ENCODE peak calls at places on chromosome 18, in six cellular contexts. S is T-helper 1 cell, Q is amniotic stem cell, Z is H54, L is OCI-LY7, G is upper lobe of right lung. M is an unnamed sample.

GRCh38 chr18:13616041-13616440 is 110.3 kb downstream of the FAM210A start:
- DNase-seq in S (no peak), Q (no peak), Z (no peak), L (no peak), G (no peak), M (no peak)

GRCh38 chr18:48609114-48609513 is 70.3 kb downstream of the CTIF start:
- DNase-seq in S (no peak), Q (no peak), Z (no peak), L (no peak), G (no peak), M (no peak)

GRCh38 chr18:37537868-37538525 is 27.6 kb downstream of the CELF4 start:
- DNase-seq in S (no peak), Q (peak), Z (peak), L (peak), G (peak), M (no peak)

GRCh38 chr18:11994708-11995444 is 13.6 kb downstream of the IMPA2 start:
- DNase-seq in S (no peak), Q (no peak), Z (no peak), L (no peak), G (no peak), M (no peak)

GRCh38 chr18:2425426-2426317 is 145.6 kb downstream of the METTL4 start:
- DNase-seq in S (no peak), Q (no peak), Z (no peak), L (no peak), G (no peak), M (no peak)

GRCh38 chr18:8151176-8151575 is 458.1 kb upstream of the RAB12 start:
- DNase-seq in S (no peak), Q (no peak), Z (no peak), L (no peak), G (no peak), M (no peak)

GRCh38 chr18:5970032-5970431 is 74.7 kb upstream of the TMEM200C start:
- DNase-seq in S (no peak), Q (no peak), Z (no peak), L (no peak), G (no peak), M (no peak)

GRCh38 chr18:49476664-49477411 is 10.2 kb downstream of the C18orf32 start:
- DNase-seq in S (no peak), Q (peak), Z (no peak), L (no peak), G (peak), M (no peak)

GRCh38 chr18:60327880-60328589 is 44.5 kb downstream of the MC4R start:
- DNase-seq in S (no peak), Q (no peak), Z (no peak), L (no peak), G (no peak), M (no peak)

GRCh38 chr18:28541941-28542340 is 365.0 kb upstream of the CDH2 start:
- DNase-seq in S (no peak), Q (no peak), Z (no peak), L (no peak), G (no peak), M (no peak)

GRCh38 chr18:11849845-11850747 is 1.1 kb upstream of the CHMP1B start:
- DNase-seq in S (peak), Q (peak), Z (peak), L (peak), G (peak), M (no peak)

GRCh38 chr18:10312316-10313015 is 142.0 kb upstream of the APCDD1 start:
- DNase-seq in S (no peak), Q (no peak), Z (no peak), L (no peak), G (no peak), M (no peak)

GRCh38 chr18:55634545-55634944 is 46.6 kb upstream of the TCF4 start:
- DNase-seq in S (no peak), Q (no peak), Z (no peak), L (no peak), G (no peak), M (no peak)

GRCh38 chr18:41459657-41460056 is 495.4 kb upstream of the PIK3C3 start:
- DNase-seq in S (no peak), Q (no peak), Z (no peak), L (no peak), G (no peak), M (no peak)

GRCh38 chr18:44474067-44474411 is 206.6 kb upstream of the SETBP1 start:
- DNase-seq in S (no peak), Q (no peak), Z (no peak), L (no peak), G (no peak), M (no peak)

GRCh38 chr18:5197032-5197434 is at the start of gene AKAIN1:
- DNase-seq in S (no peak), Q (no peak), Z (no peak), L (no peak), G (peak), M (no peak)

GRCh38 chr18:28062446-28062845 is 114.5 kb downstream of the CDH2 start:
- DNase-seq in S (no peak), Q (no peak), Z (no peak), L (no peak), G (no peak), M (no peak)

GRCh38 chr18:70072678-70073077 is 125.0 kb upstream of the CD226 start:
- DNase-seq in S (no peak), Q (no peak), Z (no peak), L (no peak), G (no peak), M (peak)

GRCh38 chr18:22279741-22280452 is 110.5 kb downstream of the GATA6 start:
- DNase-seq in S (no peak), Q (no peak), Z (no peak), L (no peak), G (no peak), M (no peak)

GRCh38 chr18:77061946-77062517 is 70.6 kb downstream of the MBP start:
- DNase-seq in S (no peak), Q (no peak), Z (no peak), L (peak), G (no peak), M (no peak)